ENCODE peak calls at places on chromosomes 12 and 14, in nine cellular contexts. N, G, S, I, K, P, D, A and Y are unnamed samples.

GRCh38 chr12:31585271-31585670 is 5.7 kb downstream of the DENND5B start:
- DNase-seq in N (peak), G (no peak), S (no peak), I (no peak), K (no peak), P (no peak), D (no peak), A (no peak), Y (no peak)

GRCh38 chr14:102471921-102472814 is 37.4 kb downstream of the ANKRD9 start:
- DNase-seq in N (no peak), G (peak), S (no peak), I (no peak), K (no peak), P (no peak), D (no peak), A (no peak), Y (no peak)

GRCh38 chr12:106679576-106679975 is 94.9 kb upstream of the RIC8B start:
- DNase-seq in N (no peak), G (no peak), S (no peak), I (no peak), K (no peak), P (no peak), D (no peak), A (no peak), Y (no peak)

GRCh38 chr12:66048843-66049537 is 81.6 kb downstream of the LLPH start:
- DNase-seq in N (peak), G (peak), S (peak), I (no peak), K (no peak), P (no peak), D (no peak), A (no peak), Y (no peak)

GRCh38 chr12:20475542-20475941 is 107.2 kb downstream of the PDE3A start:
- DNase-seq in N (peak), G (peak), S (no peak), I (no peak), K (no peak), P (no peak), D (no peak), A (no peak), Y (no peak)

GRCh38 chr12:98738539-98738938 is 93.4 kb downstream of the APAF1 start:
- DNase-seq in N (no peak), G (no peak), S (no peak), I (no peak), K (no peak), P (no peak), D (no peak), A (no peak), Y (no peak)

GRCh38 chr14:103483600-103483999 is 39.0 kb downstream of the CKB start:
- DNase-seq in N (peak), G (peak), S (peak), I (peak), K (no peak), P (no peak), D (no peak), A (no peak), Y (no peak)

GRCh38 chr14:46140445-46140844 is 511.1 kb downstream of the RPL10L start:
- DNase-seq in N (no peak), G (no peak), S (no peak), I (no peak), K (no peak), P (no peak), D (no peak), A (no peak), Y (no peak)

GRCh38 chr12:8052679-8053078 is 13.5 kb downstream of the C3AR1 start:
- DNase-seq in N (no peak), G (no peak), S (no peak), I (no peak), K (no peak), P (no peak), D (no peak), A (no peak), Y (no peak)

GRCh38 chr12:51028126-51028810 is 2.1 kb upstream of the SLC11A2 start:
- DNase-seq in N (peak), G (peak), S (peak), I (peak), K (peak), P (peak), D (no peak), A (no peak), Y (no peak)

GRCh38 chr12:5561057-5561456 is 129.1 kb downstream of the NTF3 start:
- DNase-seq in N (no peak), G (no peak), S (no peak), I (no peak), K (no peak), P (no peak), D (no peak), A (no peak), Y (no peak)

GRCh38 chr12:69052613-69053408 is 119.8 kb upstream of the CPM start:
- DNase-seq in N (peak), G (no peak), S (peak), I (no peak), K (peak), P (no peak), D (no peak), A (no peak), Y (no peak)

GRCh38 chr12:112823582-112824149 is 32.1 kb downstream of the RPH3A start:
- DNase-seq in N (no peak), G (no peak), S (no peak), I (no peak), K (no peak), P (no peak), D (no peak), A (no peak), Y (no peak)

GRCh38 chr12:48184549-48184922 is 1.1 kb downstream of the CCDC184 start:
- DNase-seq in N (no peak), G (no peak), S (no peak), I (no peak), K (no peak), P (no peak), D (no peak), A (no peak), Y (no peak)

GRCh38 chr14:75978249-75978731 is 3.5 kb downstream of the TGFB3 start:
- DNase-seq in N (no peak), G (peak), S (no peak), I (peak), K (peak), P (peak), D (no peak), A (peak), Y (peak)

GRCh38 chr14:94213021-94213420 is 38.9 kb downstream of the PPP4R4 start:
- DNase-seq in N (peak), G (no peak), S (peak), I (no peak), K (no peak), P (no peak), D (no peak), A (no peak), Y (no peak)

GRCh38 chr12:90855534-90855933 is 99.4 kb downstream of the CCER1 start:
- DNase-seq in N (no peak), G (no peak), S (no peak), I (no peak), K (no peak), P (no peak), D (no peak), A (no peak), Y (no peak)

GRCh38 chr12:127239781-127240180 is 1027.2 kb upstream of the TMEM132C start:
- DNase-seq in N (no peak), G (no peak), S (no peak), I (no peak), K (no peak), P (no peak), D (no peak), A (no peak), Y (no peak)

GRCh38 chr12:114913871-114914801 is 230.2 kb upstream of the TBX3 start:
- DNase-seq in N (no peak), G (peak), S (peak), I (peak), K (no peak), P (no peak), D (no peak), A (no peak), Y (no peak)

GRCh38 chr12:66240106-66240820 is 51.2 kb downstream of the IRAK3 start:
- DNase-seq in N (no peak), G (no peak), S (no peak), I (no peak), K (no peak), P (peak), D (no peak), A (no peak), Y (no peak)

GRCh38 chr14:24145700-24146621 is at the start of gene PSME2:
- DNase-seq in N (no peak), G (peak), S (peak), I (no peak), K (no peak), P (no peak), D (no peak), A (no peak), Y (no peak)

GRCh38 chr12:130775953-130776856 is 60.1 kb upstream of the RIMBP2 start:
- DNase-seq in N (peak), G (peak), S (peak), I (peak), K (no peak), P (peak), D (no peak), A (no peak), Y (no peak)

GRCh38 chr14:92582706-92583452 is 69.3 kb downstream of the RIN3 start:
- DNase-seq in N (no peak), G (no peak), S (no peak), I (peak), K (peak), P (no peak), D (peak), A (peak), Y (no peak)

GRCh38 chr12:64039285-64039871 is 182.7 kb downstream of the KICS2 start:
- DNase-seq in N (peak), G (peak), S (peak), I (no peak), K (no peak), P (no peak), D (no peak), A (no peak), Y (no peak)

GRCh38 chr12:77808534-77808933 is 22.2 kb upstream of the NAV3 start:
- DNase-seq in N (no peak), G (no peak), S (no peak), I (no peak), K (no peak), P (no peak), D (no peak), A (peak), Y (no peak)

GRCh38 chr14:53613404-53614253 is 343.0 kb downstream of the BMP4 start:
- DNase-seq in N (no peak), G (peak), S (peak), I (peak), K (peak), P (no peak), D (no peak), A (no peak), Y (no peak)

GRCh38 chr14:71371711-71372396 is 464.6 kb downstream of the PCNX1 start:
- DNase-seq in N (peak), G (peak), S (peak), I (no peak), K (peak), P (no peak), D (no peak), A (no peak), Y (no peak)

DNA sequence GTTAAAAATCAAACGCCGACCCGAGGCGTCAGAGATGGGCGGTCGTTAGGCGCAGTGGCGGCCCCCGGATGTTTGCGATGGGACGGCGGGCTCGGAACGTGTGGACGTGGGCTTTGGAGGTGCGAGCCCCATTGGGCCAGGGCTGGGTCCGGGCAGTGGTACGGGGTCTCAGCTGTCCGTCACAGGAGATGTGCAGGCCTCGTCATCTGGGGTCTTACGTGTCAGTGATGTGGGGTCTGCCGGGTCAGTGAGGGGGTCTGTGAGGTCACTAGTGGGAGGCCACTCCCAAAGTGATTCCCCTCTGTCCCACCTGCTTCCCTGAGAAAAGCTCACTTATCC is 21.6 kb upstream of the CHFR start:
- DNase-seq in N (no peak), G (no peak), S (no peak), I (no peak), K (no peak), P (no peak), D (no peak), A (no peak), Y (no peak)
- H3K4me3 ChIP-seq in N (peak), G (no peak), S (peak), I (peak), K (peak), P (peak), D (peak), A (peak), Y (peak)

GRCh38 chr14:30915596-30915995 is 41.2 kb downstream of the COCH start:
- DNase-seq in N (no peak), G (no peak), S (no peak), I (no peak), K (no peak), P (no peak), D (no peak), A (no peak), Y (no peak)

GRCh38 chr14:30908826-30909225 is 34.5 kb downstream of the COCH start:
- DNase-seq in N (no peak), G (no peak), S (no peak), I (no peak), K (no peak), P (no peak), D (no peak), A (no peak), Y (no peak)

DNA sequence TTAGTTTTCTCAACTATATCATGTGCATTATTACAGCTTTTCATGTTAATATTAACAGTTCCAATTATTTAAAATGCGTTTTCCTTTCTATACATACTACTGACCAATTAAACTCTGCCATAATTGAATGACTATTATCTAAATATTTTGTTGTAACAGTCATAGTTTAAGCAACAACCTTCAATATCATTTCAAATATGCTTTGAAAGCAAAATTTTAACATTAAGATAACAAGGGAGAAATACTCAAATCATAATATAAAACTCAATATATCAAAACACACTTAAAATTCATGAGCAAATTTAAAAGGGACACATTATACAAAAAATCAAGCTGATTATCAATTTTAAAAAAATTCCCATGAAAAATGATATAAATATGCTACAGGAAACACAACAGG is 40.5 kb downstream of the COCH start:
- DNase-seq in N (no peak), G (no peak), S (no peak), I (no peak), K (no peak), P (no peak), D (no peak), A (no peak), Y (no peak)
- H3K4me3 ChIP-seq in N (no peak), G (no peak), S (no peak), I (no peak), K (no peak), P (no peak), D (no peak), A (no peak), Y (no peak)

DNA sequence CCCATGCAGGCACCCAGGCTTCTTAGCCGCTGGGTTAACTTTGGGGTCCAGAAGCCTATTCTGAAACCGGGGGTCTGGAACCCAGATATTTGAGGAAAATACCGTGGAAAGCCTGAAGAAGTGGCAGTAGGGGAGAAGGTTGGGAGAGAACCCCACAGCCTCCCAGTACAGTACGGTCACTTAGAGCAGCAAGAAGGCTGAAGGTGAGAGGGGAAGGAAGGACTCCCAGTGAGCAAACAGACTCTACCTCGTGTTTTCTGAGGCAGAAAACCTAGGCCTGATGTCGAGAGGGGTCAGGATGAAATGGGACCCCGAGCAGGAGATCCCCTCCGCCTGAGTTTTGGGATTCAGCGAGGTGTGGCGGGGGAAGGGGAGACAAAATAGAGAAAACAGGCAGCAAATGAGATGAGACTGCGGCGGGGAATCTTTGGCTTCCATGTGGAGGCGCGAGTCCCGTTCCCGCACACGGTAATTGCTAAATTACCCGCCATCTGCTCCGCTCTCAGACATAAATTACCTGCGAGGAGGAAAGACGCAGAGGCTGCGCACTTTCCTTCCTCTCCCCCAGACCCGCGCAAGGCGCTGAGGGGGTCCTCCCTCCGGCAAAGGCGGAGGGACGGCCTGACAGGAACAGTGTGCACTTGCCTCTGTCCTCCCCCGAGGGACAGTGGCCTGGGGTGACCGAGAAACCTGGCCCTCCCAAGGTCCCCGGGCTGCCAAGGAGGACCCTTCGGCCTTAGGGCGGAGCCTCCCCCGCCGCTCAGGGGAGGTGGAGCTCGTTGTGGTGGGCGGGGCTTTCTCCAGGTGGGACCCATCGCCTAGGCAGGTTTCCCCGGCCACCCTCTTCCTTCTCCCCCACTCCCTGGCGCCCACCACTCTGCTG is 10.9 kb upstream of the CALCOCO1 start:
- DNase-seq in N (no peak), G (peak), S (no peak), I (peak), K (no peak), P (no peak), D (no peak), A (no peak), Y (peak)
- H3K4me3 ChIP-seq in N (no peak), G (no peak), S (no peak), I (peak), K (no peak), P (no peak), D (no peak), A (no peak), Y (peak)

GRCh38 chr14:23114669-23115491 is 4.2 kb downstream of the CEBPE start:
- DNase-seq in N (peak), G (no peak), S (peak), I (peak), K (no peak), P (no peak), D (peak), A (peak), Y (no peak)
- H3K4me3 ChIP-seq in N (no peak), G (no peak), S (no peak), I (no peak), K (no peak), P (no peak), D (no peak), A (no peak), Y (no peak)

GRCh38 chr14:58244556-58245387 is at the start of gene PSMA3:
- DNase-seq in N (peak), G (peak), S (peak), I (peak), K (peak), P (peak), D (peak), A (peak), Y (peak)
- H3K4me3 ChIP-seq in N (peak), G (peak), S (peak), I (peak), K (peak), P (peak), D (peak), A (peak), Y (peak)

GRCh38 chr14:20652996-20653975 is 11.8 kb upstream of the OR6S1 start:
- DNase-seq in N (peak), G (no peak), S (peak), I (no peak), K (peak), P (peak), D (no peak), A (no peak), Y (no peak)
- H3K4me3 ChIP-seq in N (no peak), G (no peak), S (peak), I (no peak), K (no peak), P (peak), D (no peak), A (no peak), Y (no peak)

GRCh38 chr14:74563621-74564159 is 48.3 kb downstream of the LTBP2 start:
- DNase-seq in N (no peak), G (no peak), S (no peak), I (no peak), K (no peak), P (no peak), D (no peak), A (no peak), Y (no peak)
- H3K4me3 ChIP-seq in N (no peak), G (no peak), S (no peak), I (no peak), K (no peak), P (no peak), D (peak), A (no peak), Y (no peak)

GRCh38 chr14:97385727-97386126 is 588.5 kb downstream of the VRK1 start:
- DNase-seq in N (no peak), G (no peak), S (no peak), I (no peak), K (no peak), P (no peak), D (no peak), A (no peak), Y (no peak)
- H3K4me3 ChIP-seq in N (no peak), G (no peak), S (no peak), I (no peak), K (no peak), P (no peak), D (no peak), A (no peak), Y (no peak)

GRCh38 chr12:95787274-95787814 is 3.2 kb downstream of the NTN4 start:
- DNase-seq in N (no peak), G (no peak), S (no peak), I (no peak), K (no peak), P (no peak), D (no peak), A (no peak), Y (no peak)

GRCh38 chr12:95788637-95789036 is 1.9 kb downstream of the NTN4 start:
- DNase-seq in N (peak), G (no peak), S (peak), I (no peak), K (no peak), P (no peak), D (no peak), A (no peak), Y (no peak)

GRCh38 chr12:95790912-95791849 is 617 bp upstream of the NTN4 start:
- DNase-seq in N (no peak), G (peak), S (peak), I (no peak), K (no peak), P (no peak), D (peak), A (peak), Y (peak)

GRCh38 chr12:95789126-95790024 is 1.2 kb downstream of the NTN4 start:
- DNase-seq in N (no peak), G (peak), S (no peak), I (no peak), K (no peak), P (peak), D (peak), A (no peak), Y (no peak)

DNA sequence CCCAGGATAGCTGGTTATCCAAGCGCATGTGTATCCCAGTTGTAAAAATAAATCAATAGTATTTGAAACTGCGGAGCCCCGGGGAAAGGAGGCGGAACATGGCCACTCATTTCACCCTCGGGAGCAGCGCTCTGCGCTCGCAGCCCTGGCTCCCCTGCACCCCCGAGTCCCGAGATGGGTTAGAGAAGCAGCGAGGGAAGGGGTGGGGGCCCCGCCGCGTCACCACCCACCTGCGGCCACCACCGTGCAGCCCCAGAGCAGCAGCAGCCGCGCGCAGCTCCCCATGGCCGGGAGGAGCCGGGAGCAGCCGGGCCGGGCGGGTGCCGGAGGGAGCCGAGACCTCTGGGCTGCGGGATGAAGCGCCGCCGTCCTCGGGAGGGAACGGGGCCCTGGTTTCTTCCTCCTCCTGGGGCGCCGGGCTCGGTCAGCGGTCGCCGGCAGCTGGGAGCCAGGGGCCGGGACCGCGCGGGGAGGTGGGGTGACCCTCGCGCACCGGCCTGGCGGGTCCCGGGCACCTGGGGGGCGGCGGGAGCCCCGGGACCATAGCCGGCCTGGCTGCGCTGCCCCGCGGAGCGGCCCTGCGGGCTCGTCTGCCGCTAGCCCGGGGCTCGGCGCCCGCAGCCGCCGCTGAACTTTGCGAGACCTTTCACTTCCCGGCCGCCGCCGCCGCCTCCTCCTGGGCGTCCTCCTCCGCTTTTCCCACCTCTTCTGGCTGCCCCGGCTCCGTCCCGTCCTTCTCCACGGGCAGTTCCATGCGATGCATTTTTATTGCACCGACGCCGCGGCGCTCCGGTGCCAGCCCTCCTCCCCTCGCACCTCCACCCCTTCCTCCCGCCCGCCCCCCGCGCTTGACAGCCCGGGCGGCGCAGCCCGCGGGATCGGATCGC is at the start of gene NTN4:
- DNase-seq in N (peak), G (peak), S (no peak), I (peak), K (peak), P (peak), D (peak), A (peak), Y (no peak)
- H3K4me3 ChIP-seq in N (peak), G (peak), S (peak), I (peak), K (peak), P (peak), D (peak), A (peak), Y (peak)